ENCODE peak calls at places on chromosomes 4 and X, in six cellular contexts. Y is tibial nerve, O is left ventricle myocardium inferior, L is lower lobe of right lung, Q is heart right ventricle, R is right lobe of liver. X is an unnamed sample. For H3K4me1, the result is how much of the 10 kb centered on the place peaks cover.

GRCh38 chr4:6279582-6280289 is 10.1 kb downstream of the WFS1 start:
- DNase-seq in Y (no peak), O (no peak), L (no peak), Q (no peak), R (no peak), X (no peak)

GRCh38 chr4:80731436-80731835 is 299.1 kb upstream of the BMP3 start:
- DNase-seq in Y (no peak), O (no peak), L (no peak), Q (no peak), R (no peak), X (no peak)

GRCh38 chrX:118807151-118808017 is 16.2 kb upstream of the ZCCHC12 start:
- DNase-seq in Y (no peak), O (peak), L (no peak), Q (no peak), R (no peak), X (peak)

GRCh38 chr4:154623995-154624394 is 11.5 kb upstream of the FGG start:
- DNase-seq in Y (no peak), O (no peak), L (no peak), Q (no peak), R (no peak), X (no peak)

GRCh38 chrX:1336331-1337143 is at the start of gene IL3RA:
- DNase-seq in Y (no peak), O (no peak), L (peak), Q (no peak), R (no peak), X (peak)

GRCh38 chr4:184261246-184261645 is 43.6 kb upstream of the ENPP6 start:
- DNase-seq in Y (no peak), O (no peak), L (no peak), Q (no peak), R (no peak), X (peak)

GRCh38 chrX:19782419-19782818 is 105.0 kb downstream of the SH3KBP1 start:
- DNase-seq in Y (no peak), O (no peak), L (no peak), Q (no peak), R (no peak), X (no peak)

GRCh38 chr4:17468638-17469221 is 43.2 kb downstream of the QDPR start:
- DNase-seq in Y (no peak), O (peak), L (no peak), Q (no peak), R (no peak), X (no peak)

GRCh38 chrX:9416562-9417319 is 48.1 kb upstream of the TBL1X start:
- DNase-seq in Y (no peak), O (no peak), L (no peak), Q (no peak), R (no peak), X (no peak)

GRCh38 chr4:1011022-1011694 is at the start of gene FGFRL1:
- DNase-seq in Y (peak), O (peak), L (peak), Q (peak), R (peak), X (peak)

GRCh38 chr4:156672924-156673323 is 298.7 kb downstream of the PDGFC start:
- DNase-seq in Y (no peak), O (no peak), L (no peak), Q (no peak), R (no peak), X (no peak)

GRCh38 chr4:168723020-168723419 is 226.2 kb downstream of the PALLD start:
- DNase-seq in Y (no peak), O (no peak), L (no peak), Q (no peak), R (no peak), X (no peak)

GRCh38 chr4:140098481-140099132 is 55.4 kb downstream of the MAML3 start:
- DNase-seq in Y (no peak), O (no peak), L (no peak), Q (no peak), R (no peak), X (no peak)

GRCh38 chr4:140097572-140097971 is 56.4 kb downstream of the MAML3 start:
- DNase-seq in Y (no peak), O (no peak), L (no peak), Q (no peak), R (no peak), X (no peak)

GRCh38 chr4:140095694-140096482 is 58.1 kb downstream of the MAML3 start:
- DNase-seq in Y (no peak), O (peak), L (peak), Q (peak), R (peak), X (no peak)

GRCh38 chr4:140096483-140096861 is 57.5 kb downstream of the MAML3 start:
- DNase-seq in Y (no peak), O (no peak), L (no peak), Q (no peak), R (no peak), X (no peak)

GRCh38 chr4:140096921-140097320 is 57.1 kb downstream of the MAML3 start:
- DNase-seq in Y (no peak), O (no peak), L (no peak), Q (no peak), R (no peak), X (no peak)
- H3K4me1 ChIP-seq in Y (half or more), O (half or more), L (half or more), Q (half or more), R (under half), X (under half)

DNA sequence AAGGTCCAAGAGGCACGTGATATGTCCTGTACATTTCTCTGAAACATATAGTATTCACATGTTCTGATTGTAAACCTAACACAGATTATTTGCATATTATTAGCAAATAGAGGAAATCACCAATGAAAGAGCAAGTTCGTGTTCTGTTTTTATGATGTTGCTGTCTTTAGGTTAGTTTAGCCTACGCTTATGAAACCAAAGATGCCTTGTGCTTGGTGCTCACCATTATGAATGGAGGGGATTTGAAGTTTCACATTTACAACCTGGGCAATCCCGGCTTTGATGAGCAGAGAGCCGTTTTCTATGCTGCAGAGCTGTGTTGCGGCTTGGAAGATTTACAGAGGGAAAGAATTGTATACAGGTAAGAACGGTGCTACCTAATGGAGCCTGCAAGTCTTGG is 54.9 kb downstream of the HTT-AS start:
- DNase-seq in Y (no peak), O (no peak), L (no peak), Q (no peak), R (no peak), X (no peak)
- H3K27ac ChIP-seq in Y (no peak), O (no peak), L (no peak), Q (no peak), R (no peak), X (no peak)

GRCh38 chr4:87041142-87041541 is 106.3 kb downstream of the AFF1 start:
- DNase-seq in Y (no peak), O (no peak), L (no peak), Q (no peak), R (no peak), X (no peak)
- H3K4me1 ChIP-seq in Y (half or more), O (half or more), L (half or more), Q (half or more), R (under half), X (under half)

GRCh38 chr4:88280228-88280795 is 4.0 kb downstream of the PPM1K start:
- DNase-seq in Y (no peak), O (no peak), L (no peak), Q (no peak), R (no peak), X (no peak)

GRCh38 chr4:88277711-88278025 is 6.7 kb downstream of the PPM1K start:
- DNase-seq in Y (no peak), O (no peak), L (no peak), Q (no peak), R (no peak), X (no peak)

GRCh38 chr4:88275516-88275915 is 8.8 kb downstream of the PPM1K start:
- DNase-seq in Y (no peak), O (no peak), L (no peak), Q (no peak), R (no peak), X (no peak)

GRCh38 chr4:88276952-88277710 is 7.2 kb downstream of the PPM1K start:
- DNase-seq in Y (no peak), O (no peak), L (no peak), Q (no peak), R (no peak), X (no peak)

DNA sequence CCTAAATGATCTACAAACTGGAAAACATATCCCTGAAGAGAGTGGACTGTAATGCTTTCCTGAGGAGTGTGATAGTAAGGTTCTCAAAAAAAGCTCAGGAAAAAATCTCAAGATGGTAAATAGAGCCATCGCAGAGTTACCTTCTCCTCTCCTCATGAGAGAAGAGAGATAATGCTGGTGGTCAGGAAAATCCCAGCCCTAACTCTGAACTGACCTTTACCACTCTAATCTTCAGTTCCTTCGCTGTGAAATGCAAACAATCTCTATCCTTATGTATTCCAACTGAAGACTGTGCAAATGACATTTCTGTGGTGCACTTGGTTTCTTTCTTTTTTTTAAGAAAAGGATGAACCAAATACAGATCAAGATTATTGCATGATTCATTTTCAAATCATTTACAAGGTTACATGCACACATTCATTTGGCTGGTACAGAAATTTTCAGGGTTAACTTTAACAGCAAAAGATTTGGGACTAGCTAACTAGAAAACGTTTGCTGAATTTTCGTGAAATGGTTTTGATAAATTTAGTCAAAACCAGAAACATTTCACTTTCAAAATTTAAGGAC is 8.3 kb downstream of the PPM1K start:
- DNase-seq in Y (no peak), O (no peak), L (no peak), Q (no peak), R (no peak), X (no peak)
- H3K27ac ChIP-seq in Y (no peak), O (peak), L (no peak), Q (no peak), R (no peak), X (peak)